ENCODE peak calls at places on chromosomes 2 and 18, in eight cellular contexts. S, V, P, K, U, B, I and A are unnamed samples.

GRCh38 chr18:45169610-45170009 is 445.7 kb upstream of the SLC14A2 start:
- DNase-seq in S (no peak), K (no peak), B (no peak), P (peak), U (no peak), V (no peak), I (no peak), A (no peak)

GRCh38 chr18:55250729-55251128 is 291.5 kb upstream of the CCDC68 start:
- DNase-seq in S (no peak), V (no peak), K (no peak), P (no peak), B (no peak), U (no peak), I (no peak), A (no peak)

GRCh38 chr18:44062345-44062744 is 618.3 kb upstream of the SETBP1 start:
- DNase-seq in V (no peak), B (no peak), K (no peak), U (no peak), I (no peak), P (no peak), S (no peak), A (no peak)

GRCh38 chr2:4674007-4674406 is 970.6 kb downstream of the DCDC2C start:
- DNase-seq in U (no peak), B (no peak), K (no peak), P (no peak), S (no peak), V (no peak), I (no peak), A (no peak)

GRCh38 chr2:197168705-197169104 is 141.9 kb downstream of the ANKRD44 start:
- DNase-seq in V (peak), B (peak), S (peak), P (peak), I (peak), K (peak), U (peak), A (no peak)

GRCh38 chr2:240499309-240500301 is 58.2 kb downstream of the ANKMY1 start:
- DNase-seq in P (peak), S (no peak), I (no peak), U (no peak), B (no peak), K (no peak), V (no peak), A (no peak)

GRCh38 chr2:39141346-39142011 is 20.6 kb upstream of the SOS1 start:
- DNase-seq in K (no peak), I (no peak), B (no peak), V (no peak), U (no peak), S (no peak), P (no peak), A (no peak)

GRCh38 chr2:9112079-9112721 is 94.4 kb upstream of the ASAP2 start:
- DNase-seq in K (no peak), U (no peak), B (peak), V (no peak), P (peak), I (peak), S (no peak), A (no peak)

GRCh38 chr2:28754321-28754720 is 2.7 kb downstream of the PPP1CB start:
- DNase-seq in I (no peak), V (no peak), P (no peak), U (no peak), B (no peak), K (no peak), S (no peak), A (no peak)

GRCh38 chr18:5142859-5143258 is 54.2 kb downstream of the AKAIN1 start:
- DNase-seq in V (no peak), P (no peak), I (no peak), S (no peak), U (no peak), B (no peak), K (no peak), A (no peak)

GRCh38 chr2:135875491-135876065 is 665 bp downstream of the MCM6 start:
- DNase-seq in I (peak), S (peak), V (peak), P (peak), U (peak), K (peak), B (peak), A (no peak)